ENCODE peak calls at places on chromosomes 1 and 21, in six cellular contexts. S is H1, D is adrenal gland, J is aorta, E is RWPE1, Z is IMR-90. P is an unnamed sample.

GRCh38 chr1:219066631-219067349 is 106.9 kb upstream of the LYPLAL1 start:
- DNase-seq in S (no peak), D (no peak), J (no peak), E (peak; percentile 52), Z (peak; percentile 59), P (peak; percentile 27)

GRCh38 chr1:48756704-48757316 is 19.9 kb downstream of the BEND5 start:
- DNase-seq in S (no peak), D (no peak), J (no peak), E (no peak), Z (no peak), P (no peak)

GRCh38 chr1:43671626-43672330 is 21.8 kb downstream of the KDM4A start:
- DNase-seq in S (no peak), D (peak; percentile 63), J (no peak), E (no peak), Z (peak; percentile 82), P (no peak)

GRCh38 chr1:180851995-180852887 is 60.5 kb upstream of the KIAA1614 start:
- DNase-seq in S (no peak), D (no peak), J (no peak), E (no peak), Z (no peak), P (no peak)

GRCh38 chr1:47333922-47334764 is 553 bp downstream of the CMPK1 start:
- DNase-seq in S (no peak), D (peak; percentile 83), J (peak; percentile 87), E (peak; percentile 83), Z (peak; percentile 74), P (no peak)

GRCh38 chr1:177817969-177818872 is 151.6 kb downstream of the SEC16B start:
- DNase-seq in S (no peak), D (no peak), J (no peak), E (no peak), Z (no peak), P (no peak)

GRCh38 chr1:230387876-230388275 is 38.3 kb downstream of the PGBD5 start:
- DNase-seq in S (no peak), D (no peak), J (no peak), E (no peak), Z (no peak), P (no peak)

GRCh38 chr1:214362188-214362882 is 81.4 kb downstream of the SMYD2 start:
- DNase-seq in S (no peak), D (peak; percentile 50), J (peak; percentile 62), E (no peak), Z (peak; percentile 32), P (no peak)

GRCh38 chr21:25427828-25428227 is 179.5 kb downstream of the MRPL39 start:
- DNase-seq in S (no peak), D (no peak), J (no peak), E (no peak), Z (no peak), P (no peak)

GRCh38 chr1:248849637-248850036 is 9.2 kb downstream of the ZNF692 start:
- DNase-seq in S (no peak), D (no peak), J (no peak), E (no peak), Z (no peak), P (no peak)

GRCh38 chr1:88433556-88433955 is 250.5 kb upstream of the PKN2 start:
- DNase-seq in S (no peak), D (no peak), J (no peak), E (no peak), Z (peak; percentile 1), P (peak; percentile 3)

GRCh38 chr21:15848632-15849031 is 118.8 kb downstream of the USP25 start:
- DNase-seq in S (no peak), D (no peak), J (no peak), E (peak; percentile 65), Z (peak; percentile 76), P (peak; percentile 40)

GRCh38 chr1:221712776-221713431 is 29.0 kb downstream of the DUSP10 start:
- DNase-seq in S (no peak), D (no peak), J (peak; percentile 62), E (no peak), Z (no peak), P (no peak)

GRCh38 chr1:74523873-74524480 is 11.6 kb upstream of the LRRC53 start:
- DNase-seq in S (no peak), D (no peak), J (no peak), E (no peak), Z (no peak), P (no peak)

GRCh38 chr1:147654511-147654910 is 15.8 kb downstream of the ACP6 start:
- DNase-seq in S (no peak), D (no peak), J (no peak), E (no peak), Z (no peak), P (no peak)
- H3K27ac ChIP-seq in S (no peak overlapping the region), D (no peak overlapping the region), J (no peak overlapping the region), E (no peak overlapping the region), Z (no peak overlapping the region), P (no peak overlapping the region)

GRCh38 chr1:57447551-57447950 is 23.7 kb upstream of the DAB1 start:
- DNase-seq in S (no peak), D (no peak), J (no peak), E (no peak), Z (no peak), P (no peak)

GRCh38 chr1:57450981-57451380 is 27.1 kb upstream of the DAB1 start:
- DNase-seq in S (peak; percentile 34), D (no peak), J (no peak), E (no peak), Z (no peak), P (no peak)
- H3K27ac ChIP-seq in S (no peak overlapping the region), D (no peak overlapping the region), J (no peak overlapping the region), E (no peak overlapping the region), Z (no peak overlapping the region), P (no peak overlapping the region)

DNA sequence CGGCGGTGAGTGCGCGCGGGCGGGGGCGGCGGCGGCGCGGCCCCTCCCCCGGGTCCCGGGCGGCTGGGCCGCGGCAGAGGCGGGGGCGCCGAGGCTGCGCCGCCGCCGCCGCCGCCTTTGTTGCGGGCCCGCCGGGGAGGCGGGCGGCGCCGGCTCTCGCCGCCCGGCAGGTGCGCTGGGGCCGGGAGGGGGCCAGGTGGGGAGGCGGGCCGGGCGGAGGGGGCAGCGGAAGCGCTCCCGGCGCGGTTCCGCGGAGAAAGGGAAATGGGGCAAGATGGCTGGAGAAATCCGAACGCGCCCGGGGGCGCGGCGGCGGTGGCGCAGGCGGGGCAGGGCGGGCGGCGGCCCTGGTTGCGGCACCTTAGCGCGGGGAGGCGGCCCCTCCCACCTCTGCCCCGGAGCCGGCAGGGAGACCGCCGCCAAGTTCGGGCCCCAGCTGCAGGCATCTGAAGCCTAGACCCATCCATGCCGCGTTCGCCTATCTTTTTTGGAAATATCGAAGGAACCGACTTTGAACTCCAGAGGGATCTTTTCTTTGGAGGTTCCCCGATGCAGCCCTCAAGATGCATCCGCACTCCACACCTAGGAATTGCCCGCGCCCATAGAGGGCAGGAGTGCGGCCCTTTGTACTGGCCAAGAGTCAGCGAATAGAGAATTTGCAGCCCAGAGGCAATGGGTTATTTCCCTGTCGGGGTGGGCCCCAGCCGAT is 479 bp downstream of the POGK start:
- DNase-seq in S (no peak), D (peak; percentile 56), J (peak; percentile 74), E (peak; percentile 33), Z (peak; percentile 19), P (no peak)
- H3K27ac ChIP-seq in S (peak overlapping the region; percentile 88), D (no peak overlapping the region), J (peak overlapping the region; percentile 79), E (peak overlapping the region; percentile 87), Z (peak overlapping the region; percentile 65), P (peak overlapping the region; percentile 76)

GRCh38 chr1:30313176-30313575 is 410.2 kb downstream of the MATN1 start:
- DNase-seq in S (no peak), D (no peak), J (no peak), E (no peak), Z (no peak), P (no peak)
- H3K27ac ChIP-seq in S (no peak overlapping the region), D (no peak overlapping the region), J (no peak overlapping the region), E (no peak overlapping the region), Z (no peak overlapping the region), P (no peak overlapping the region)

DNA sequence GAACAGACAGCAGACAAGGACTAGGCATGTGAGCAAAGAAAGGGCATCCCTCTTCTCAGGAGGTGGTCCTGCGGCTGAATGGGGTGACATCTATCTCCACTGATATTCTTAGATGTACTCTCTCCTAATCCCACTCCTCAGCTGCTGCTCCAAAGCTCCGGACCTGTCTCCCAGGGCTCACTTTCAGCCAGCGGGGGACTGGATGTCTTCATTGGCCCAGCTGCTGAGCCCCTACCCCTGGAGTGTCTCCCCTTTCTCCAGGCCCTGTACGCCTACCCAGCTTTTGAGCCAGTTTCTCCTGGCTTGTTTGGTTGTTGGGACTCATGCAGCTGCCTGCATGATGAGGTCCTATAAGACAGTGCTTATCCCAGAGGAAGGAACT is 28.8 kb upstream of the CSF1 start:
- DNase-seq in S (no peak), D (no peak), J (no peak), E (no peak), Z (no peak), P (no peak)
- H3K27ac ChIP-seq in S (no peak overlapping the region), D (no peak overlapping the region), J (no peak overlapping the region), E (no peak overlapping the region), Z (no peak overlapping the region), P (no peak overlapping the region)